ENCODE peak calls at places on chromosomes 7 and 10, in five cellular contexts. One of them, this sample, is unnamed.

GRCh38 chr10:31353574-31353973 is 34.6 kb downstream of the ZEB1 start:
- DNase-seq in SK-N-SH: no peak
- DNase-seq in HepG2: peak
- DNase-seq in GM12878: peak
- DNase-seq in K562: peak
- DNase-seq in this sample: no peak

GRCh38 chr10:125189162-125189561 is 28.8 kb upstream of the CTBP2 start:
- DNase-seq in SK-N-SH: no peak
- DNase-seq in HepG2: no peak
- DNase-seq in GM12878: no peak
- DNase-seq in K562: no peak
- DNase-seq in this sample: no peak

GRCh38 chr7:93547716-93548115 is 26.8 kb downstream of the CALCR start:
- DNase-seq in SK-N-SH: no peak
- DNase-seq in HepG2: no peak
- DNase-seq in GM12878: no peak
- DNase-seq in K562: no peak
- DNase-seq in this sample: no peak

GRCh38 chr10:121994429-121994881 is 5.5 kb downstream of the TACC2 start:
- DNase-seq in SK-N-SH: no peak
- DNase-seq in HepG2: no peak
- DNase-seq in GM12878: no peak
- DNase-seq in K562: no peak
- DNase-seq in this sample: no peak

GRCh38 chr7:146655928-146656797 is 539.6 kb downstream of the CNTNAP2 start:
- DNase-seq in SK-N-SH: no peak
- DNase-seq in HepG2: no peak
- DNase-seq in GM12878: no peak
- DNase-seq in K562: no peak
- DNase-seq in this sample: peak

GRCh38 chr7:38178695-38179344 is 775 bp downstream of the STARD3NL start:
- DNase-seq in SK-N-SH: no peak
- DNase-seq in HepG2: no peak
- DNase-seq in GM12878: no peak
- DNase-seq in K562: no peak
- DNase-seq in this sample: no peak

GRCh38 chr10:33155720-33156638 is 178.5 kb downstream of the NRP1 start:
- DNase-seq in SK-N-SH: peak
- DNase-seq in HepG2: peak
- DNase-seq in GM12878: no peak
- DNase-seq in K562: peak
- DNase-seq in this sample: peak

GRCh38 chr10:13924020-13924725 is 337.4 kb downstream of the PRPF18 start:
- DNase-seq in SK-N-SH: no peak
- DNase-seq in HepG2: no peak
- DNase-seq in GM12878: no peak
- DNase-seq in K562: no peak
- DNase-seq in this sample: no peak

GRCh38 chr7:99034932-99035722 is 108.8 kb downstream of the SMURF1 start:
- DNase-seq in SK-N-SH: no peak
- DNase-seq in HepG2: no peak
- DNase-seq in GM12878: no peak
- DNase-seq in K562: no peak
- DNase-seq in this sample: no peak

GRCh38 chr7:120995659-120996058 is 7.1 kb downstream of the CPED1 start:
- DNase-seq in SK-N-SH: no peak
- DNase-seq in HepG2: no peak
- DNase-seq in GM12878: no peak
- DNase-seq in K562: no peak
- DNase-seq in this sample: no peak

GRCh38 chr10:112389147-112389822 is 15.4 kb downstream of the ACSL5 start:
- DNase-seq in SK-N-SH: no peak
- DNase-seq in HepG2: peak
- DNase-seq in GM12878: peak
- DNase-seq in K562: peak
- DNase-seq in this sample: no peak

GRCh38 chr10:13727574-13727973 is 140.8 kb downstream of the PRPF18 start:
- DNase-seq in SK-N-SH: no peak
- DNase-seq in HepG2: no peak
- DNase-seq in GM12878: no peak
- DNase-seq in K562: no peak
- DNase-seq in this sample: no peak

GRCh38 chr10:13877154-13877909 is 290.6 kb downstream of the PRPF18 start:
- DNase-seq in SK-N-SH: no peak
- DNase-seq in HepG2: peak
- DNase-seq in GM12878: no peak
- DNase-seq in K562: no peak
- DNase-seq in this sample: no peak

GRCh38 chr10:8130973-8131911 is 76.8 kb downstream of the GATA3 start:
- DNase-seq in SK-N-SH: no peak
- DNase-seq in HepG2: no peak
- DNase-seq in GM12878: peak
- DNase-seq in K562: no peak
- DNase-seq in this sample: no peak

GRCh38 chr7:79770053-79770452 is 316.6 kb upstream of the MAGI2 start:
- DNase-seq in SK-N-SH: no peak
- DNase-seq in HepG2: no peak
- DNase-seq in GM12878: no peak
- DNase-seq in K562: no peak
- DNase-seq in this sample: no peak
- TF ChIP-seq FOXM1 in SK-N-SH: no peak
- TF ChIP-seq FOXM1 in HepG2: no peak
- TF ChIP-seq FOXM1 in GM12878: no peak
- TF ChIP-seq FOXM1 in K562: no peak
- TF ChIP-seq FOXM1 in this sample: no peak

DNA sequence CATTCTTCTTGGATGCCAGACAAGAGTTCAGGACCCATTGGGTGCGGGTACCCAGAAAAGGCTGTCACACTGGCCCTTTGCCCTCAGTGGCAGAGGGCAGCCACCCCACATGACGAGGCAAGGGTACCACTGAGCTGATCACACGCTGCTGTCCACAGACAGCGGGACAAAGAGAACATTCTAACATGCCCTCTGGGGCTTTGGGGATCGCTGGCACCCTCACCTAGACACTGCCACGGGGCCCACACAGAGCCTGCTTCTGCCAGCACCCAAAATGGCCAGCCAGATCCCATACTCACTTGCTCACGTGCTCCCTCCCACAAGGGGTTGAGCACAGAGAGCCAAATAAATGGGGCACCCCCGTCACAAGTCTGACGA is 16.7 kb upstream of the SPOCK2 start:
- DNase-seq in SK-N-SH: no peak
- DNase-seq in HepG2: no peak
- DNase-seq in GM12878: no peak
- DNase-seq in K562: no peak
- DNase-seq in this sample: no peak
- TF ChIP-seq FOXM1 in SK-N-SH: no peak
- TF ChIP-seq FOXM1 in HepG2: no peak
- TF ChIP-seq FOXM1 in GM12878: no peak
- TF ChIP-seq FOXM1 in K562: no peak
- TF ChIP-seq FOXM1 in this sample: no peak

GRCh38 chr10:24950439-24950838 is 2.0 kb downstream of the PRTFDC1 start:
- DNase-seq in SK-N-SH: no peak
- DNase-seq in HepG2: no peak
- DNase-seq in GM12878: no peak
- DNase-seq in K562: no peak
- DNase-seq in this sample: no peak

GRCh38 chr10:24951201-24952145 is 933 bp downstream of the PRTFDC1 start:
- DNase-seq in SK-N-SH: peak
- DNase-seq in HepG2: no peak
- DNase-seq in GM12878: no peak
- DNase-seq in K562: peak
- DNase-seq in this sample: peak

GRCh38 chr10:24953350-24954074 is 1.1 kb upstream of the PRTFDC1 start:
- DNase-seq in SK-N-SH: no peak
- DNase-seq in HepG2: no peak
- DNase-seq in GM12878: no peak
- DNase-seq in K562: peak
- DNase-seq in this sample: no peak

GRCh38 chr10:24952701-24953349 is 419 bp upstream of the PRTFDC1 start:
- DNase-seq in SK-N-SH: peak
- DNase-seq in HepG2: no peak
- DNase-seq in GM12878: no peak
- DNase-seq in K562: peak
- DNase-seq in this sample: peak

DNA sequence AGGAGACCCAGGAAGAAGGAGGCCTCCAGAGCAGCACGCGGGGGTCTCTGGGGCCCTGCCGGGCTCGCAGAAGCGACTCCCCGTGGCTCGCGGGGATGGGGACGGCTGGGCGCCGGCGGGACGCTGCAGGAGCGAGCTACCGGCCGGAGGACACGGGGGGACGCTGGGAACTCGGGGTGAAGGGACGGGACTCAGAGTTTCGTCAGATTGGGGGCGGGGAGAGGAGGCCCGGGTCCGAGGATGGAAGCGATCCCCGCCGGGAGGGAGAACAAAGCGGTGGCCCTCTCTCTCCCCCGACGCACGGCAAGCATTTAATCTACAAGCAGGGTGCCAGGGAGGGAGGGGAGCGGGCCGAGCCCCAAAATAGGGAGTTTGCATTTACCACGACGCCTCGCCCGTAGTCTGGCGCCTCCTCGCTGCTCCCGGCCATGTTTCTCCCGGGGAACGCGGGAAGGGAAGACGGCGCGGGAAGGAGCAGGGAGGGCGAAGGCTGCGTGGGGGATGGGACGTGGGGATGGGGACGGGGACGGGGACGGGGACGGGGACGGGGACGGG is at the start of gene PRTFDC1:
- DNase-seq in SK-N-SH: no peak
- DNase-seq in HepG2: no peak
- DNase-seq in GM12878: no peak
- DNase-seq in K562: peak
- DNase-seq in this sample: peak
- TF ChIP-seq FOXM1 in SK-N-SH: no peak
- TF ChIP-seq FOXM1 in HepG2: no peak
- TF ChIP-seq FOXM1 in GM12878: no peak
- TF ChIP-seq FOXM1 in K562: no peak
- TF ChIP-seq FOXM1 in this sample: no peak

GRCh38 chr10:119849944-119850343 is 22.7 kb downstream of the MCMBP start:
- DNase-seq in SK-N-SH: no peak
- DNase-seq in HepG2: no peak
- DNase-seq in GM12878: no peak
- DNase-seq in K562: no peak
- DNase-seq in this sample: no peak
- TF ChIP-seq FOXM1 in SK-N-SH: no peak
- TF ChIP-seq FOXM1 in HepG2: no peak
- TF ChIP-seq FOXM1 in GM12878: no peak
- TF ChIP-seq FOXM1 in K562: no peak
- TF ChIP-seq FOXM1 in this sample: no peak

DNA sequence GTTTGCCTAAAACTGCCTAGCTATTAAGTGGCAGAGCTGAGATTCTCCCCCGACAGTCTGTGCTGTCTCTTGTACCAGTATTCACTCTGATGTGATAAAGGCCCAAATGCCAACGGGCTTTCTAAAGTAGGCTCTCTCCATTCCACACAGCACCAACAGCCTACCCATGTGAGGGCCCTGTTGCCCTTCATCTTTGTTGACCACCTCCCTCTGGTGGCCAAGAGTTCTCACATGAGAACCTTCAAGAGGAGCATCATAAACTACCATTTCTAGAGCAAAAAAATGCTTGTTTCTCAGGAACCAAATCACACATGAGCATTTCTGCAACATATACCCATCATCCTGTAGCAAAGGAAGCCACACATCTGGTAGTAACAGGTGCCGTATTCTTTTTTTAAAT is 185.8 kb downstream of the GRM8 start:
- DNase-seq in SK-N-SH: no peak
- DNase-seq in HepG2: peak
- DNase-seq in GM12878: no peak
- DNase-seq in K562: no peak
- DNase-seq in this sample: no peak
- TF ChIP-seq FOXM1 in SK-N-SH: no peak
- TF ChIP-seq FOXM1 in HepG2: no peak
- TF ChIP-seq FOXM1 in GM12878: no peak
- TF ChIP-seq FOXM1 in K562: no peak
- TF ChIP-seq FOXM1 in this sample: no peak

DNA sequence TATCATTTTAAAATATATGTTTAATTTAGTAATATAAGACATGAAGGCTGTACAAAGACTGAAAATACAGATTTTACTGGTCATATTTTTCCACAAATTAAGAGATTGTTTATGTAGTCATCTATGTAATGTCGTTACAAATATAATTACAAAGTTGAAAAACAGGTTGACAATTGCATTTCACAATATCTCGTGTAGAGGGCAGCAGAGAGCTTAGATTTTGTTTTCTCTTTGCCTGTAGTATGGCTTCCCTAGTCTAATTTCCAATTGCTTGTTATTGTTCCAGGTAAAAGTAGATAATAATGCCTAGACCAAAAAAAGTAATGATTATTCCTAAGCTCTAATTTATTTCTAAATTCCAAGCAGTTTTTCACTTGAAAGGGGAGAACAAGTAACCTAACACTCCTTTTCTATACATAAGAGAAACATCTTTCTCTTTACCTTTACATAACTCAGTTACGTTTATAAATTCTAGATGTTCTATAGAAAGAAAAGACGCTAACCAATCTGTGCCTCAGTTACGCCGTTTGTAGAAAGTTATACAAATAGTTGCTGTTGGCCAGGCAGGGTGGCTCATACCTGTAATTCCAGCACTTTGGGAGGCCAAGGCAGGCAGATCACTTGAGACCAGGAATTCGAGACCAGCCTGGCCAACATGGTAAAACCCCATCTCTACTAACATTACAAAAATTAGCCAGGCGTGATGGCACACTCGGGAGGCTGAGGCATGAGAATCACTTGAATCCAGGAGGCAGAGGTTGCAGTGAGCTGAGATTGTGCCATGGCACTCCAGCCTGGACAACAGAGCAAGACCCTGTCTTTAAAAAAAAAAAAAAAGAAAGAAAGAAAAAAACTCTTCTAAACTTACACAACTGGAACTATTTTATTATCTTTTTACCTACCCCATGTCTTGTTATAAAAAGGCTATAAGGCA is 30.0 kb downstream of the NET1 start:
- DNase-seq in SK-N-SH: peak
- DNase-seq in HepG2: peak
- DNase-seq in GM12878: no peak
- DNase-seq in K562: peak
- DNase-seq in this sample: no peak
- TF ChIP-seq FOXM1 in SK-N-SH: no peak
- TF ChIP-seq FOXM1 in HepG2: no peak
- TF ChIP-seq FOXM1 in GM12878: no peak
- TF ChIP-seq FOXM1 in K562: no peak
- TF ChIP-seq FOXM1 in this sample: no peak

DNA sequence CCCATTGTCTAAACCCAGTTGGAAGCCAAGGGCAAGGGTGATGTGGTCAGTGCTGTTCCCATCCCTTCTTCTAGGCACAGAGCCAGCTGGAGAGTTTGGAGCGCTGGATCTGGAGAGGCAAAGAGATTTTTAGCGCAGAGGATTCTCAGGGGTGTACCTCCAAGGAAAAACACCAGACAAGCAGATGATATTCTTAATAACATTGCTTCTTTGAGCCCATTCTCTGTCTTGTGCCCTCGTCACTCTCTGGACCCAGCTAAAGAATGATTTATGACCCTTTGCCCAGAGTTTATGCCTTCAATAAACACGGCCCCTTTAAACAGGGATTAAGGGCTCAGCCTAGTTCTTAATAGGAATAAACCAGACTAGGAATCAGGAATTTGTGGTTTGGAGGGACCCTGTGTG is 4.7 kb upstream of the HIP1 start:
- DNase-seq in SK-N-SH: no peak
- DNase-seq in HepG2: no peak
- DNase-seq in GM12878: no peak
- DNase-seq in K562: no peak
- DNase-seq in this sample: no peak
- TF ChIP-seq FOXM1 in SK-N-SH: no peak
- TF ChIP-seq FOXM1 in HepG2: no peak
- TF ChIP-seq FOXM1 in GM12878: no peak
- TF ChIP-seq FOXM1 in K562: no peak
- TF ChIP-seq FOXM1 in this sample: no peak